ENCODE peak calls at places on chromosomes 11 and 22, in eight cellular contexts. One of them, this sample, is unnamed.

GRCh38 chr22:20021196-20022181 is 579 bp downstream of the TANGO2 start:
- DNase-seq in midbrain: peak
- DNase-seq in foreskin keratinocyte: no peak
- DNase-seq in NCI-H510A treated with DMSO at 0.1 percent for 48 hours: no peak
- DNase-seq in activated T-cell treated with anti-CD3 and anti-CD28 coated beads for 1 hour: no peak
- DNase-seq in ascending aorta: peak
- DNase-seq in coronary artery: peak
- DNase-seq in NCI-H1105: no peak
- DNase-seq in this sample: no peak

GRCh38 chr11:75815345-75815983 is 454 bp downstream of the UVRAG start:
- DNase-seq in ascending aorta: no peak
- DNase-seq in NCI-H1105: peak
- DNase-seq in activated T-cell treated with anti-CD3 and anti-CD28 coated beads for 1 hour: peak
- DNase-seq in NCI-H510A treated with DMSO at 0.1 percent for 48 hours: no peak
- DNase-seq in foreskin keratinocyte: no peak
- DNase-seq in coronary artery: peak
- DNase-seq in midbrain: no peak
- DNase-seq in this sample: no peak

GRCh38 chr11:69080361-69080973 is 31.7 kb downstream of the TPCN2 start:
- DNase-seq in NCI-H1105: no peak
- DNase-seq in coronary artery: no peak
- DNase-seq in foreskin keratinocyte: peak
- DNase-seq in ascending aorta: no peak
- DNase-seq in activated T-cell treated with anti-CD3 and anti-CD28 coated beads for 1 hour: peak
- DNase-seq in midbrain: no peak
- DNase-seq in NCI-H510A treated with DMSO at 0.1 percent for 48 hours: no peak
- DNase-seq in this sample: peak

GRCh38 chr11:31160504-31161422 is 208.8 kb downstream of the DCDC1 start:
- DNase-seq in ascending aorta: no peak
- DNase-seq in midbrain: no peak
- DNase-seq in foreskin keratinocyte: peak
- DNase-seq in coronary artery: no peak
- DNase-seq in activated T-cell treated with anti-CD3 and anti-CD28 coated beads for 1 hour: no peak
- DNase-seq in NCI-H1105: peak
- DNase-seq in NCI-H510A treated with DMSO at 0.1 percent for 48 hours: no peak
- DNase-seq in this sample: no peak

GRCh38 chr22:42945027-42945426 is 69.9 kb downstream of the PACSIN2 start:
- DNase-seq in coronary artery: no peak
- DNase-seq in foreskin keratinocyte: no peak
- DNase-seq in midbrain: no peak
- DNase-seq in ascending aorta: no peak
- DNase-seq in NCI-H1105: no peak
- DNase-seq in NCI-H510A treated with DMSO at 0.1 percent for 48 hours: no peak
- DNase-seq in activated T-cell treated with anti-CD3 and anti-CD28 coated beads for 1 hour: no peak
- DNase-seq in this sample: no peak

GRCh38 chr22:30214703-30215405 is 31.7 kb downstream of the LIF start:
- DNase-seq in ascending aorta: no peak
- DNase-seq in NCI-H1105: peak
- DNase-seq in NCI-H510A treated with DMSO at 0.1 percent for 48 hours: peak
- DNase-seq in activated T-cell treated with anti-CD3 and anti-CD28 coated beads for 1 hour: no peak
- DNase-seq in foreskin keratinocyte: peak
- DNase-seq in coronary artery: no peak
- DNase-seq in midbrain: no peak
- DNase-seq in this sample: no peak

GRCh38 chr11:28529540-28530410 is 421.6 kb downstream of the METTL15 start:
- DNase-seq in ascending aorta: no peak
- DNase-seq in NCI-H1105: peak
- DNase-seq in NCI-H510A treated with DMSO at 0.1 percent for 48 hours: peak
- DNase-seq in coronary artery: no peak
- DNase-seq in midbrain: peak
- DNase-seq in activated T-cell treated with anti-CD3 and anti-CD28 coated beads for 1 hour: no peak
- DNase-seq in foreskin keratinocyte: peak
- DNase-seq in this sample: no peak

GRCh38 chr11:88384004-88384677 is 46.6 kb upstream of the CTSC start:
- DNase-seq in midbrain: no peak
- DNase-seq in ascending aorta: no peak
- DNase-seq in activated T-cell treated with anti-CD3 and anti-CD28 coated beads for 1 hour: no peak
- DNase-seq in NCI-H510A treated with DMSO at 0.1 percent for 48 hours: no peak
- DNase-seq in foreskin keratinocyte: peak
- DNase-seq in coronary artery: no peak
- DNase-seq in NCI-H1105: no peak
- DNase-seq in this sample: no peak

GRCh38 chr11:130427581-130428211 is 713 bp downstream of the ADAMTS8 start:
- DNase-seq in NCI-H1105: peak
- DNase-seq in coronary artery: no peak
- DNase-seq in NCI-H510A treated with DMSO at 0.1 percent for 48 hours: no peak
- DNase-seq in midbrain: peak
- DNase-seq in activated T-cell treated with anti-CD3 and anti-CD28 coated beads for 1 hour: no peak
- DNase-seq in ascending aorta: no peak
- DNase-seq in foreskin keratinocyte: no peak
- DNase-seq in this sample: no peak

GRCh38 chr11:2665747-2666710 is 33.8 kb downstream of the KCNQ1OT1 start:
- DNase-seq in NCI-H510A treated with DMSO at 0.1 percent for 48 hours: no peak
- DNase-seq in ascending aorta: no peak
- DNase-seq in activated T-cell treated with anti-CD3 and anti-CD28 coated beads for 1 hour: no peak
- DNase-seq in NCI-H1105: no peak
- DNase-seq in foreskin keratinocyte: no peak
- DNase-seq in coronary artery: peak
- DNase-seq in midbrain: no peak
- DNase-seq in this sample: peak

GRCh38 chr22:38871360-38872171 is 450 bp downstream of the CBX6 start:
- DNase-seq in activated T-cell treated with anti-CD3 and anti-CD28 coated beads for 1 hour: no peak
- DNase-seq in foreskin keratinocyte: no peak
- DNase-seq in ascending aorta: no peak
- DNase-seq in NCI-H1105: no peak
- DNase-seq in NCI-H510A treated with DMSO at 0.1 percent for 48 hours: no peak
- DNase-seq in coronary artery: peak
- DNase-seq in midbrain: no peak
- DNase-seq in this sample: peak

GRCh38 chr11:102313225-102313940 is 3.9 kb upstream of the BIRC3 start:
- DNase-seq in coronary artery: no peak
- DNase-seq in NCI-H510A treated with DMSO at 0.1 percent for 48 hours: no peak
- DNase-seq in midbrain: no peak
- DNase-seq in foreskin keratinocyte: no peak
- DNase-seq in NCI-H1105: no peak
- DNase-seq in activated T-cell treated with anti-CD3 and anti-CD28 coated beads for 1 hour: no peak
- DNase-seq in ascending aorta: no peak
- DNase-seq in this sample: no peak

GRCh38 chr22:44091021-44091721 is 67.1 kb downstream of the PARVB start:
- DNase-seq in foreskin keratinocyte: no peak
- DNase-seq in activated T-cell treated with anti-CD3 and anti-CD28 coated beads for 1 hour: no peak
- DNase-seq in midbrain: no peak
- DNase-seq in coronary artery: no peak
- DNase-seq in NCI-H510A treated with DMSO at 0.1 percent for 48 hours: peak
- DNase-seq in ascending aorta: no peak
- DNase-seq in NCI-H1105: no peak
- DNase-seq in this sample: no peak

GRCh38 chr11:75281469-75282095 is 41.0 kb downstream of the TPBGL start:
- DNase-seq in foreskin keratinocyte: no peak
- DNase-seq in activated T-cell treated with anti-CD3 and anti-CD28 coated beads for 1 hour: no peak
- DNase-seq in NCI-H510A treated with DMSO at 0.1 percent for 48 hours: no peak
- DNase-seq in ascending aorta: peak
- DNase-seq in coronary artery: no peak
- DNase-seq in midbrain: no peak
- DNase-seq in NCI-H1105: no peak
- DNase-seq in this sample: no peak

GRCh38 chr11:126403658-126404057 is 48.2 kb downstream of the ST3GAL4 start:
- DNase-seq in midbrain: no peak
- DNase-seq in NCI-H510A treated with DMSO at 0.1 percent for 48 hours: no peak
- DNase-seq in NCI-H1105: no peak
- DNase-seq in coronary artery: no peak
- DNase-seq in foreskin keratinocyte: no peak
- DNase-seq in activated T-cell treated with anti-CD3 and anti-CD28 coated beads for 1 hour: no peak
- DNase-seq in ascending aorta: no peak
- DNase-seq in this sample: no peak

GRCh38 chr11:128905345-128906184 is 14.4 kb downstream of the KCNJ5 start:
- DNase-seq in NCI-H1105: peak
- DNase-seq in coronary artery: no peak
- DNase-seq in midbrain: no peak
- DNase-seq in foreskin keratinocyte: peak
- DNase-seq in activated T-cell treated with anti-CD3 and anti-CD28 coated beads for 1 hour: peak
- DNase-seq in NCI-H510A treated with DMSO at 0.1 percent for 48 hours: peak
- DNase-seq in ascending aorta: no peak
- DNase-seq in this sample: no peak

GRCh38 chr22:27331526-27332281 is 469.9 kb downstream of the MN1 start:
- DNase-seq in activated T-cell treated with anti-CD3 and anti-CD28 coated beads for 1 hour: no peak
- DNase-seq in coronary artery: peak
- DNase-seq in midbrain: peak
- DNase-seq in NCI-H510A treated with DMSO at 0.1 percent for 48 hours: peak
- DNase-seq in NCI-H1105: no peak
- DNase-seq in foreskin keratinocyte: no peak
- DNase-seq in ascending aorta: peak
- DNase-seq in this sample: peak

GRCh38 chr11:6418958-6419611 is at the start of gene APBB1:
- DNase-seq in midbrain: peak
- DNase-seq in coronary artery: no peak
- DNase-seq in foreskin keratinocyte: peak
- DNase-seq in NCI-H1105: peak
- DNase-seq in activated T-cell treated with anti-CD3 and anti-CD28 coated beads for 1 hour: peak
- DNase-seq in ascending aorta: no peak
- DNase-seq in NCI-H510A treated with DMSO at 0.1 percent for 48 hours: peak
- DNase-seq in this sample: no peak

GRCh38 chr22:36197065-36197440 is 4.6 kb downstream of the APOL4 start:
- DNase-seq in foreskin keratinocyte: no peak
- DNase-seq in activated T-cell treated with anti-CD3 and anti-CD28 coated beads for 1 hour: no peak
- DNase-seq in NCI-H510A treated with DMSO at 0.1 percent for 48 hours: no peak
- DNase-seq in midbrain: peak
- DNase-seq in coronary artery: peak
- DNase-seq in ascending aorta: no peak
- DNase-seq in NCI-H1105: no peak
- DNase-seq in this sample: peak

GRCh38 chr22:30574095-30574981 is at the start of gene GAL3ST1:
- DNase-seq in foreskin keratinocyte: no peak
- DNase-seq in NCI-H1105: peak
- DNase-seq in NCI-H510A treated with DMSO at 0.1 percent for 48 hours: no peak
- DNase-seq in ascending aorta: no peak
- DNase-seq in activated T-cell treated with anti-CD3 and anti-CD28 coated beads for 1 hour: no peak
- DNase-seq in midbrain: peak
- DNase-seq in coronary artery: no peak
- DNase-seq in this sample: no peak

GRCh38 chr11:2481253-2481652 is 36.4 kb downstream of the KCNQ1 start:
- DNase-seq in NCI-H510A treated with DMSO at 0.1 percent for 48 hours: no peak
- DNase-seq in midbrain: no peak
- DNase-seq in foreskin keratinocyte: no peak
- DNase-seq in NCI-H1105: no peak
- DNase-seq in ascending aorta: no peak
- DNase-seq in coronary artery: no peak
- DNase-seq in activated T-cell treated with anti-CD3 and anti-CD28 coated beads for 1 hour: no peak
- DNase-seq in this sample: no peak

GRCh38 chr22:42926034-42926433 is 69.0 kb upstream of the ARFGAP3 start:
- DNase-seq in NCI-H1105: no peak
- DNase-seq in midbrain: no peak
- DNase-seq in NCI-H510A treated with DMSO at 0.1 percent for 48 hours: no peak
- DNase-seq in ascending aorta: no peak
- DNase-seq in coronary artery: no peak
- DNase-seq in activated T-cell treated with anti-CD3 and anti-CD28 coated beads for 1 hour: no peak
- DNase-seq in foreskin keratinocyte: no peak
- DNase-seq in this sample: no peak

GRCh38 chr11:128515766-128516466 is 71.4 kb downstream of the ETS1 start:
- DNase-seq in midbrain: no peak
- DNase-seq in NCI-H1105: no peak
- DNase-seq in NCI-H510A treated with DMSO at 0.1 percent for 48 hours: no peak
- DNase-seq in ascending aorta: no peak
- DNase-seq in coronary artery: no peak
- DNase-seq in activated T-cell treated with anti-CD3 and anti-CD28 coated beads for 1 hour: no peak
- DNase-seq in foreskin keratinocyte: no peak
- DNase-seq in this sample: no peak

GRCh38 chr11:6531267-6531752 is 34.2 kb downstream of the DNHD1 start:
- DNase-seq in midbrain: peak
- DNase-seq in NCI-H510A treated with DMSO at 0.1 percent for 48 hours: peak
- DNase-seq in activated T-cell treated with anti-CD3 and anti-CD28 coated beads for 1 hour: no peak
- DNase-seq in coronary artery: no peak
- DNase-seq in ascending aorta: no peak
- DNase-seq in foreskin keratinocyte: peak
- DNase-seq in NCI-H1105: peak
- DNase-seq in this sample: no peak

GRCh38 chr22:41548830-41549211 is 4.6 kb upstream of the POLR3H start:
- DNase-seq in ascending aorta: no peak
- DNase-seq in activated T-cell treated with anti-CD3 and anti-CD28 coated beads for 1 hour: no peak
- DNase-seq in coronary artery: no peak
- DNase-seq in midbrain: no peak
- DNase-seq in NCI-H510A treated with DMSO at 0.1 percent for 48 hours: no peak
- DNase-seq in NCI-H1105: no peak
- DNase-seq in foreskin keratinocyte: no peak
- DNase-seq in this sample: no peak

GRCh38 chr11:74010306-74010981 is 1.6 kb upstream of the UCP3 start:
- DNase-seq in ascending aorta: no peak
- DNase-seq in activated T-cell treated with anti-CD3 and anti-CD28 coated beads for 1 hour: no peak
- DNase-seq in midbrain: no peak
- DNase-seq in coronary artery: peak
- DNase-seq in NCI-H1105: no peak
- DNase-seq in foreskin keratinocyte: no peak
- DNase-seq in NCI-H510A treated with DMSO at 0.1 percent for 48 hours: peak
- DNase-seq in this sample: no peak

GRCh38 chr11:85095239-85095638 is 531.9 kb downstream of the DLG2 start:
- DNase-seq in NCI-H510A treated with DMSO at 0.1 percent for 48 hours: no peak
- DNase-seq in midbrain: no peak
- DNase-seq in foreskin keratinocyte: no peak
- DNase-seq in ascending aorta: no peak
- DNase-seq in activated T-cell treated with anti-CD3 and anti-CD28 coated beads for 1 hour: no peak
- DNase-seq in NCI-H1105: no peak
- DNase-seq in coronary artery: no peak
- DNase-seq in this sample: no peak

GRCh38 chr11:35142481-35143207 is 3.7 kb downstream of the CD44 start:
- DNase-seq in ascending aorta: no peak
- DNase-seq in foreskin keratinocyte: peak
- DNase-seq in coronary artery: no peak
- DNase-seq in activated T-cell treated with anti-CD3 and anti-CD28 coated beads for 1 hour: no peak
- DNase-seq in NCI-H510A treated with DMSO at 0.1 percent for 48 hours: no peak
- DNase-seq in midbrain: no peak
- DNase-seq in NCI-H1105: no peak
- DNase-seq in this sample: no peak

This sample was measured in osteocyte.